ENCODE peak calls at places on chromosomes 11 and 22, in five cellular contexts. G is A549, O is right lobe of liver, K is AG09309, Y is GM12865. A is an unnamed sample.

GRCh38 chr11:69541501-69542313 is 60.2 kb downstream of the LINC01488 start:
- DNase-seq in G (peak), O (no peak), Y (no peak), K (no peak), A (no peak)

GRCh38 chr11:122045181-122045586 is 70.8 kb downstream of the BLID start:
- DNase-seq in Y (no peak), O (no peak), G (no peak), K (peak), A (no peak)

GRCh38 chr11:131065435-131066295 is 149.4 kb upstream of the SNX19 start:
- DNase-seq in Y (no peak), K (no peak), G (no peak), O (no peak), A (no peak)

GRCh38 chr11:95084509-95084908 is 5.1 kb upstream of the ENDOD1 start:
- DNase-seq in O (no peak), Y (no peak), G (no peak), K (no peak), A (no peak)

GRCh38 chr11:6438979-6439571 is 1.7 kb downstream of the HPX start:
- DNase-seq in O (peak), K (peak), Y (peak), G (peak), A (no peak)

GRCh38 chr22:43734370-43735005 is 77.6 kb downstream of the EFCAB6 start:
- DNase-seq in O (no peak), G (no peak), K (peak), Y (no peak), A (no peak)

GRCh38 chr11:111996129-111996528 is 29.1 kb upstream of the DLAT start:
- DNase-seq in K (no peak), O (no peak), G (no peak), Y (no peak), A (no peak)

GRCh38 chr11:78070606-78071005 is 6.9 kb downstream of the THRSP start:
- DNase-seq in K (no peak), G (no peak), O (no peak), Y (no peak), A (no peak)

GRCh38 chr11:1543606-1544263 is 28.3 kb downstream of the DUSP8 start:
- DNase-seq in Y (no peak), G (no peak), K (no peak), O (peak), A (no peak)

GRCh38 chr11:119094816-119095065 is 6.9 kb downstream of the DPAGT1 start:
- DNase-seq in G (no peak), Y (peak), O (peak), K (peak), A (no peak)

GRCh38 chr11:13315517-13316432 is 38.2 kb downstream of the BMAL1 start:
- DNase-seq in Y (peak), O (no peak), G (no peak), K (no peak), A (no peak)

GRCh38 chr11:133936136-133936535 is 20.6 kb downstream of the IGSF9B start:
- DNase-seq in O (no peak), G (no peak), Y (no peak), K (no peak), A (no peak)

GRCh38 chr22:48238018-48238915 is 1475.8 kb downstream of the TBC1D22A start:
- DNase-seq in O (no peak), Y (no peak), G (no peak), K (no peak), A (no peak)

GRCh38 chr11:104075091-104075490 is 38.7 kb downstream of the DDI1 start:
- DNase-seq in G (no peak), O (no peak), K (no peak), Y (no peak), A (no peak)

GRCh38 chr11:129731316-129731715 is 84.3 kb upstream of the TMEM45B start:
- DNase-seq in K (no peak), O (peak), Y (no peak), G (no peak), A (no peak)

GRCh38 chr11:3202759-3203158 is 15.9 kb downstream of the MRGPRG start:
- DNase-seq in Y (no peak), O (no peak), K (no peak), G (no peak), A (no peak)

GRCh38 chr11:3202305-3202704 is 16.3 kb downstream of the MRGPRG start:
- DNase-seq in O (no peak), K (no peak), Y (no peak), G (no peak), A (no peak)

GRCh38 chr11:3204141-3205015 is 14.2 kb downstream of the MRGPRG start:
- DNase-seq in O (no peak), G (no peak), Y (no peak), K (no peak), A (no peak)

GRCh38 chr11:3201677-3202181 is 16.9 kb downstream of the MRGPRG start:
- DNase-seq in Y (no peak), K (no peak), G (no peak), O (no peak), A (no peak)

DNA sequence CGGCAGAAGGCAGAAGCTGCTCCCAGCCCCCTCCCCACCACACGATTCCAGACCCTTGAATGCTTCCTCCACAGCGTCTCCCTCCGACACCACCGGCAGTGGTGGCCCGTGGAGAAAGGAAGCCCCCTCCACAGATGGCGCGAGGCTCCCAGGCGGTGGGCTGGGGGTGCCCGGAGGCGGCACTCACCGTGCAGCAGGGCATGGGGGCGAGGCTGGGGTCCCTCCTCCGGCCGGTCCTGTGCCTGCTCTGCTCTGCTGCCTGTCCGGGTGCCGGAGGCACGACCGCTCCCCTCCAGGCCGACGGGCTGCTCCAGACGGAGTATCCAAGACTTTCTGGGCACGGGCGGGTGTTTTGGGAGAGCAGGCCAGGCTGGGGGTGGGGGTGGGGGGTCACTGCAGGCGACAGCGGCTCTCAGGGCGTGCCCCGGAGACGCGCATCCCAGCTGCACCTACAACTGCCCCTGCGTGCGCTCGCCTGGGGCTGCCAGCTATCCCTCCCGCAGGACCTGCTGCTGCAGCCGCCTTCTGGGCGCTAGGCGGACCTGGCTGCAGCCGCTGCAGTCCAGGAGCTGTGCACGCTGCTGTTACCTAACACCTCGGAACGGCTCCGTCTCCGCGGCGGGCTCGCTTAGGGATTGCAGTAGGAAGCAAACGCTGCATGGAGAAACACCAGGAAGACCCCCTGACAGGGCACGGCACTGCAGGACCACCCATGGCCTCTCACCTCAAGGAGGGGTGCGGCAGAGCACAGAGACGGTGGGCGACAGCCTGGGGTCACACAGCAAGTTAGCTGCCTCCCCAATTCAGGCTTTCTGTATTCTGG is 15.2 kb downstream of the MRGPRG start:
- DNase-seq in G (no peak), Y (no peak), K (no peak), O (no peak), A (no peak)
- TF ChIP-seq CTCF in G (no peak), Y (no peak), K (no peak), O (no peak), A (no peak)

GRCh38 chr11:114562166-114562916 is 2.7 kb upstream of the NXPE1 start:
- DNase-seq in G (no peak), K (peak), Y (no peak), O (no peak), A (no peak)
- TF ChIP-seq CTCF in G (no peak), K (no peak), Y (no peak), O (no peak), A (no peak)

DNA sequence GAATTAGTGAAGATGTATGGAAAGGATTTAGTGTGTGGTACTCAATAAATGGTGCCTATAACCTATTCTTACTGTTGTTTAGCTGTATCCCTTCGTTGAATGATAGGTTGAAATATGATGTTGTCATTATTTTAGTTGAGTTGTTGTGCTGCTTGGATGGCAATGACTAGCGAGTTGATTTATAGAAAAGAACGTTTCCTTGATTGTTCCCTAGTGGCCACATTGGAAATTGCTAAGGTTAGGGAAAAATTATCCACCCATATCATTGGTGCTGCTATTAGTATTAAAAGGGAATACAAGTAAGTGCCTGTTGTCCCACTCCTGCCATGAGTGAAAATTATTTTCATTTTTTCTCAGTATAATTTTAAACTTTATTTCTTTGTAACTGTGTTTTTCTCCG is 14.5 kb downstream of the EMSY start:
- DNase-seq in K (no peak), O (no peak), G (peak), Y (no peak), A (no peak)
- TF ChIP-seq CTCF in K (peak), O (peak), G (peak), Y (peak), A (no peak)

GRCh38 chr11:3954448-3955298 is 99.2 kb downstream of the STIM1 start:
- DNase-seq in G (no peak), Y (no peak), O (no peak), K (no peak), A (no peak)
- TF ChIP-seq CTCF in G (no peak), Y (no peak), O (no peak), K (no peak), A (no peak)

GRCh38 chr22:25060522-25061071 is 108.1 kb downstream of the KIAA1671 start:
- DNase-seq in K (no peak), Y (no peak), G (no peak), O (no peak), A (no peak)

GRCh38 chr22:25064894-25065560 is 112.5 kb downstream of the KIAA1671 start:
- DNase-seq in K (no peak), G (no peak), Y (no peak), O (no peak), A (no peak)

GRCh38 chr22:25061605-25062377 is 109.3 kb downstream of the KIAA1671 start:
- DNase-seq in O (no peak), G (no peak), K (no peak), Y (no peak), A (no peak)

GRCh38 chr22:25061134-25061533 is 108.6 kb downstream of the KIAA1671 start:
- DNase-seq in K (no peak), Y (no peak), G (no peak), O (no peak), A (no peak)

DNA sequence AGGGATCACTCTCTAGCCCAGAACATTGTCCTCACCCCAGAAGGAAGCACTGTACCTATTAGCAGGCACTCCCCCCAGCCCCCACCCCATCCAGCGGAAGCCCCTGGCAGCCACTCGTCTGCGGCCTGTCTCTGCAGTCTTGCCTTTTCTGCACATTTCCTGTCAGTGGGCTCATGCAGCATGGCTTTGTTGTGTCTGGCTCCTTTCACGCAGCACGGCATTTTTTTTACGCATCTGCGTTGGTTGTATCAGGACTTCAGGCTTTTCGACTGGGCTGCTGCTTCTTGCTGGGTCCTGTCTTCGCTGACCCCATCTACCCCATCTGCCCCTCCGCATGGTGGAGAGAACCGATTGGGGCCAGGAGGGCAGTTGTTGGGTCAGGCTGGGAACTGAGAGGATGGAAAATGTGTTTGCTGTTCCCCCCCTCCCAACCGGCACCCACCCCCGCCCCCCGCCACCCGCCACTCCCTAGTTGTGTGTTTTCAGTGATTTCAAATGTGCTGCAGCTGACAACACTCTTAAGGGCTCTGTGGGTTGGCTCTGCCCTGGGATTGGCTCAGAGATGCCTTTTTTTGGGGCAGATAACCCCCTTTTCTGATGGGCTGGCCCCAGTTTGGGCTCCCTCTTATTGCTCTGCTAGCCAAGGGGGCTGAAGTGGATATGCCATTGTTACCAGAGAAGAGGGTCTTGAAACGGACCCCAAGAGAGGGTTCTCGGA is 110.0 kb downstream of the KIAA1671 start:
- DNase-seq in G (no peak), O (no peak), K (no peak), Y (no peak), A (no peak)
- TF ChIP-seq CTCF in G (no peak), O (no peak), K (no peak), Y (no peak), A (no peak)

GRCh38 chr22:19422440-19423301 is 8.9 kb downstream of the HIRA start:
- DNase-seq in K (no peak), G (no peak), Y (no peak), O (no peak), A (no peak)
- TF ChIP-seq CTCF in K (no peak), G (no peak), Y (no peak), O (no peak), A (no peak)

GRCh38 chr11:120307476-120307875 is 17.6 kb upstream of the TLCD5 start:
- DNase-seq in G (no peak), O (no peak), K (no peak), Y (no peak), A (no peak)

GRCh38 chr11:120305286-120305685 is 19.8 kb upstream of the TLCD5 start:
- DNase-seq in K (no peak), O (no peak), Y (peak), G (no peak), A (no peak)

GRCh38 chr11:120308081-120308480 is 17.0 kb upstream of the TLCD5 start:
- DNase-seq in O (no peak), Y (no peak), K (no peak), G (no peak), A (no peak)

GRCh38 chr11:120304526-120304925 is 20.6 kb upstream of the TLCD5 start:
- DNase-seq in G (peak), K (no peak), O (no peak), Y (peak), A (no peak)

GRCh38 chr11:120306519-120307242 is 18.4 kb upstream of the TLCD5 start:
- DNase-seq in G (peak), O (no peak), K (peak), Y (no peak), A (no peak)
- TF ChIP-seq CTCF in G (no peak), O (no peak), K (peak), Y (no peak), A (no peak)

GRCh38 chr22:42277988-42278776 is 7.7 kb upstream of the TCF20 start:
- DNase-seq in G (no peak), Y (peak), O (no peak), K (no peak), A (no peak)
- TF ChIP-seq CTCF in G (no peak), Y (peak), O (no peak), K (peak), A (no peak)

DNA sequence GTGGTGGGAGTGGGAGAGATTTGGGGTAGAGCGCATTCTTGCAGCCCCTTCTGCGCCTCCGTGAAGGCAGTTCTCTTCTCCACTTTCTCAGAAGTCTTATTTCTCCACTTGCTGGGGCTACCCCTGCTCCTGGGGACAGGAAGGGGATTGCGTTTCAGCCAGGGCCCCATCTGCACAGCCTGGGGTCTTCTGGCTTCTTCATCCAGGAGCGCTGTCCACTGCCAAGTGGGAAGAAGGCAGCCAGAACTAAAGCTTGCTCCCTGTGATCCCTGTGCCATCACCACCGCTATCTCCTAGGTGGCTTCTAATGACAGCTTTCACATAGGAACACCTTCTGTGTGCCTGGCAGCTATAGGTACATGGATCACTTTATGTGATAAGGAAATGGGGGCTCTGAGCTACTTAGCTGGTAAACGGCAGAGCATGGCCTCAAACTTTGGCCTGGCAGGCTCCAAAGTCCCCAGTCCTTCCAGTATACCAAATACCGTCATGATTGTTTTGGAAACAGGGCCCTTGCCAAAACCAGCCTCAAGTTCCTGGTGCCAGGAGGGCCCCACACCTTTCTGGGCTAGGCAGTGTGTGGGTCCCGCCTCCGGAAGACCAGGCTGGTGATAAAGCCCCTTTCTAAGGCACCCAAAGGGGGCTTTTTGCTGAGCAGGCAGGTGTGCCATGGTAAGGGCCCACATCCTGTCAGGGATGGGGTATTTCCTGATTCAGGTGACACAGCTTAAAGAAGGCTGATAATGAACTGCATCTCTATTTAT is 60.4 kb upstream of the PAX6 start:
- DNase-seq in O (no peak), Y (peak), K (no peak), G (no peak), A (no peak)
- TF ChIP-seq CTCF in O (no peak), Y (no peak), K (no peak), G (no peak), A (no peak)

GRCh38 chr11:67118801-67119576 is at the start of gene KDM2A:
- DNase-seq in Y (peak), O (peak), G (peak), K (peak), A (peak)
- TF ChIP-seq CTCF in Y (peak), O (peak), G (peak), K (no peak), A (no peak)

A was measured in omental fat pad.